ENCODE peak calls at places on chromosome 9, in four cellular contexts. H is ovary, E is IMR-90, Q is left ventricle myocardium inferior. B is an unnamed sample. For H3K36me3, the result is how much of the 10 kb centered on the place peaks cover.

GRCh38 chr9:15389173-15389572 is 33.5 kb upstream of the SNAPC3 start:
- DNase-seq in H (no peak), E (peak), Q (no peak), B (no peak)

GRCh38 chr9:33510264-33511183 is 13.5 kb upstream of the ANKRD18B start:
- DNase-seq in H (peak), E (peak), Q (peak), B (peak)

GRCh38 chr9:128150594-128151342 is 1.5 kb downstream of the LCN2 start:
- DNase-seq in H (peak), E (no peak), Q (no peak), B (no peak)

GRCh38 chr9:4784403-4784802 is 8.3 kb upstream of the RCL1 start:
- DNase-seq in H (no peak), E (no peak), Q (no peak), B (no peak)

GRCh38 chr9:132800038-132800648 is 77.9 kb downstream of the AK8 start:
- DNase-seq in H (peak), E (peak), Q (peak), B (peak)

GRCh38 chr9:122389799-122390481 is 19.1 kb downstream of the PTGS1 start:
- DNase-seq in H (no peak), E (no peak), Q (no peak), B (no peak)

GRCh38 chr9:136552117-136552685 is 6.4 kb upstream of the NOTCH1 start:
- DNase-seq in H (no peak), E (peak), Q (no peak), B (peak)

GRCh38 chr9:132806723-132807421 is 71.2 kb downstream of the AK8 start:
- DNase-seq in H (no peak), E (no peak), Q (no peak), B (no peak)

GRCh38 chr9:120713257-120714087 is 798 bp downstream of the MEGF9 start:
- DNase-seq in H (peak), E (no peak), Q (peak), B (no peak)

GRCh38 chr9:21096172-21096900 is 18.6 kb upstream of the IFNB1 start:
- DNase-seq in H (no peak), E (peak), Q (no peak), B (peak)

GRCh38 chr9:128807827-128808226 is 10.5 kb upstream of the ENDOG start:
- DNase-seq in H (no peak), E (no peak), Q (no peak), B (no peak)

GRCh38 chr9:110293246-110293645 is 36.9 kb upstream of the TXN start:
- DNase-seq in H (no peak), E (no peak), Q (no peak), B (no peak)

GRCh38 chr9:87610200-87611155 is 112.8 kb downstream of the DAPK1 start:
- DNase-seq in H (no peak), E (peak), Q (no peak), B (no peak)

GRCh38 chr9:450057-450456 is 235.4 kb downstream of the DOCK8 start:
- DNase-seq in H (no peak), E (no peak), Q (no peak), B (peak)
- H3K36me3 ChIP-seq in H (under half), E (under half), Q (under half), B (under half)

GRCh38 chr9:95458666-95459065 is 58.1 kb downstream of the PTCH1 start:
- DNase-seq in H (no peak), E (no peak), Q (no peak), B (no peak)
- H3K4me3 ChIP-seq in H (no peak), E (no peak), Q (no peak), B (no peak)

DNA sequence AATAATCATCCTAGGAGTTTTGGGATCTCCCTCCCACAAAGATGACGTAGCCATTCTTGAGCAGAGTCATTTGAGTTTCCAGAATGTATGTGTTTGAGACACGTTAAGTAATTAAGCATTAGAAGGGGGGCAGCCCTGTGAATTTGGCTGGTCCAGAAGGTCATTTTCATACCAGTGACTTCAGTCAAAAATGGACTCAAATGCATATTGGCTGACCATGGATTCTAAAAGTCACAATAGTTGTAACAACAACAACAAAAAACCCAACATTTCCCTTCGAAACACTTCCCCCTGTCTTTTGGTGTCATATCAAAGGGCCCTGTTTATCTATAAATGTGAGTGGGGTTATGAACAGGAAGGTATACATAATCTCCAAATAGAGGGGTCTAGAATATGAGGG is 1.3 kb upstream of the PTCH1 start:
- DNase-seq in H (no peak), E (no peak), Q (no peak), B (no peak)
- H3K36me3 ChIP-seq in H (under half), E (under half), Q (under half), B (under half)

DNA sequence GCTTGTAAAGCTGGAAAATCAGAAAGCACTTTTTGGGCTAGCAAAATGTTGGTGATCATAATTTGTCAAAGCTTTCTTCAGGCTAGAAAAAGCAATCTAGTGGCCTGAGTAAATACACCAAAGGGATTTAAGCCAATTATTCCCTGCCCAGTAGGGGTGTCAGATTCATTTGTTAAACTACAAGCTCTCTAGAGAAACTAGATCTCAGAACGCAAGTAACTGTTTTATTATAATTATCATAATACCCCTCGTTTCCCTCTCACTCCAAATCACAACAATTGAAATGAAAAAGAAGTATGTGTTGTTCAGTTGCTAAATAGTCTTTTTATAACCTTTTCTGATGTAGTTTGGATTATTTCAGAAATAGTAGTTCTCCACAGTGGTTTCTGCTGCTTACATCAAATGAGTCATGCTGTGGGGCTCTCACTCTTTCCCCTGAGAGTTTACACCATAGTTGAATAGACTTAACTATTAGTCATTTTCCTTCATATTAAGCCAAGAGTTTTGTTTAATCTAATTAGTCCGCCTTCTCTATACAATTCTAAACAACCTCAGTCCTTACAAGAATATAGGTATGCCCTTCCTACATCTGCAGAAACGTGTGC is 918.6 kb upstream of the DMAC1 start:
- DNase-seq in H (no peak), E (peak), Q (no peak), B (peak)
- H3K4me3 ChIP-seq in H (no peak), E (no peak), Q (peak), B (no peak)

GRCh38 chr9:137751616-137752015 is 126.0 kb upstream of the CACNA1B start:
- DNase-seq in H (no peak), E (no peak), Q (no peak), B (no peak)

GRCh38 chr9:137749511-137749910 is 128.1 kb upstream of the CACNA1B start:
- DNase-seq in H (no peak), E (no peak), Q (no peak), B (no peak)

GRCh38 chr9:137748741-137749140 is 128.8 kb upstream of the CACNA1B start:
- DNase-seq in H (no peak), E (no peak), Q (no peak), B (no peak)

GRCh38 chr9:137750007-137750406 is 127.6 kb upstream of the CACNA1B start:
- DNase-seq in H (no peak), E (no peak), Q (no peak), B (no peak)

DNA sequence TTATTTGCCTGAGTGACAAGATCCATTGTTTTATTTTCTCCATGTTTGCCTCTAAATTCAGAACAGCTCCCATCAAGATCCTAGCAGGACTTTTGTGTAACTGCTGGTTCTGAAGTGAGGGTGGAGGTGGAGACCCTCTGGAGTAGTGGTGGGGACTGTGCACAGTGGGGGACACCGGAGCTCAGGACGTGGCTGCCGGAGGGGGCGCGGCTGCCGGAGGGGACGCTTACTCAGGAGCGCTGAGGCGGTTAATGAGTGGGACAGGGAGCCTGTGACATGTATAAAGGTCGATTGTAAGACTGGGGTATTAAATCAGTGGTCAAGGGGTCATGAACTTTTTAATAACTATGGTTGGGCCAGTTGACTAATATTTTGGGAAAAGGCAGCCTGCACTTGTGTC is 127.0 kb upstream of the CACNA1B start:
- DNase-seq in H (no peak), E (no peak), Q (no peak), B (no peak)
- H3K36me3 ChIP-seq in H (under half), E (under half), Q (half or more), B (under half)

B was measured in MG63.